ENCODE peak calls at places on chromosome 22, in seven cellular contexts. One of them, this sample, is unnamed.

GRCh38 chr22:36921309-36922096 is 8.1 kb downstream of the CSF2RB start:
- DNase-seq in NCI-H460: no peak
- DNase-seq in endothelial cell of umbilical vein: peak
- DNase-seq in SW 1271: no peak
- DNase-seq in T-helper 9 cell: no peak
- DNase-seq in NCI-H1092: no peak
- DNase-seq in activated CD4-positive, CD25-positive, alpha-beta regulatory T cell: no peak
- DNase-seq in this sample: no peak

GRCh38 chr22:34319346-34319745 is 399.1 kb upstream of the LARGE1 start:
- DNase-seq in NCI-H460: no peak
- DNase-seq in endothelial cell of umbilical vein: no peak
- DNase-seq in SW 1271: no peak
- DNase-seq in T-helper 9 cell: no peak
- DNase-seq in NCI-H1092: no peak
- DNase-seq in activated CD4-positive, CD25-positive, alpha-beta regulatory T cell: no peak
- DNase-seq in this sample: no peak

GRCh38 chr22:30574095-30574981 is at the start of gene GAL3ST1:
- DNase-seq in NCI-H460: no peak
- DNase-seq in endothelial cell of umbilical vein: no peak
- DNase-seq in SW 1271: no peak
- DNase-seq in T-helper 9 cell: no peak
- DNase-seq in NCI-H1092: no peak
- DNase-seq in activated CD4-positive, CD25-positive, alpha-beta regulatory T cell: no peak
- DNase-seq in this sample: no peak

GRCh38 chr22:23278883-23279675 is 98.8 kb downstream of the BCR start:
- DNase-seq in NCI-H460: peak
- DNase-seq in endothelial cell of umbilical vein: peak
- DNase-seq in SW 1271: no peak
- DNase-seq in T-helper 9 cell: no peak
- DNase-seq in NCI-H1092: peak
- DNase-seq in activated CD4-positive, CD25-positive, alpha-beta regulatory T cell: no peak
- DNase-seq in this sample: no peak

GRCh38 chr22:23220485-23221350 is 40.4 kb downstream of the BCR start:
- DNase-seq in NCI-H460: no peak
- DNase-seq in endothelial cell of umbilical vein: peak
- DNase-seq in SW 1271: no peak
- DNase-seq in T-helper 9 cell: no peak
- DNase-seq in NCI-H1092: no peak
- DNase-seq in activated CD4-positive, CD25-positive, alpha-beta regulatory T cell: no peak
- DNase-seq in this sample: peak

GRCh38 chr22:42500836-42501179 is 18.8 kb downstream of the RRP7A start:
- DNase-seq in NCI-H460: no peak
- DNase-seq in endothelial cell of umbilical vein: no peak
- DNase-seq in SW 1271: no peak
- DNase-seq in T-helper 9 cell: no peak
- DNase-seq in NCI-H1092: no peak
- DNase-seq in activated CD4-positive, CD25-positive, alpha-beta regulatory T cell: no peak
- DNase-seq in this sample: no peak

GRCh38 chr22:48627203-48627602 is 1200.5 kb downstream of the BRD1 start:
- DNase-seq in NCI-H460: no peak
- DNase-seq in endothelial cell of umbilical vein: no peak
- DNase-seq in SW 1271: no peak
- DNase-seq in T-helper 9 cell: no peak
- DNase-seq in NCI-H1092: no peak
- DNase-seq in activated CD4-positive, CD25-positive, alpha-beta regulatory T cell: no peak
- DNase-seq in this sample: no peak

GRCh38 chr22:32932176-32932575 is 126.0 kb downstream of the SYN3 start:
- DNase-seq in NCI-H460: no peak
- DNase-seq in endothelial cell of umbilical vein: no peak
- DNase-seq in SW 1271: no peak
- DNase-seq in T-helper 9 cell: no peak
- DNase-seq in NCI-H1092: no peak
- DNase-seq in activated CD4-positive, CD25-positive, alpha-beta regulatory T cell: no peak
- DNase-seq in this sample: no peak

GRCh38 chr22:23286296-23286695 is 106.0 kb downstream of the BCR start:
- DNase-seq in NCI-H460: no peak
- DNase-seq in endothelial cell of umbilical vein: no peak
- DNase-seq in SW 1271: no peak
- DNase-seq in T-helper 9 cell: no peak
- DNase-seq in NCI-H1092: no peak
- DNase-seq in activated CD4-positive, CD25-positive, alpha-beta regulatory T cell: no peak
- DNase-seq in this sample: no peak

GRCh38 chr22:43299736-43300135 is 43.4 kb downstream of the SCUBE1 start:
- DNase-seq in NCI-H460: no peak
- DNase-seq in endothelial cell of umbilical vein: no peak
- DNase-seq in SW 1271: no peak
- DNase-seq in T-helper 9 cell: no peak
- DNase-seq in NCI-H1092: no peak
- DNase-seq in activated CD4-positive, CD25-positive, alpha-beta regulatory T cell: no peak
- DNase-seq in this sample: no peak

GRCh38 chr22:50139843-50140415 is 30.6 kb upstream of the PANX2 start:
- DNase-seq in NCI-H460: no peak
- DNase-seq in endothelial cell of umbilical vein: no peak
- DNase-seq in SW 1271: no peak
- DNase-seq in T-helper 9 cell: no peak
- DNase-seq in NCI-H1092: no peak
- DNase-seq in activated CD4-positive, CD25-positive, alpha-beta regulatory T cell: no peak
- DNase-seq in this sample: no peak

GRCh38 chr22:45632791-45633515 is 38.7 kb upstream of the ATXN10 start:
- DNase-seq in NCI-H460: no peak
- DNase-seq in endothelial cell of umbilical vein: peak
- DNase-seq in SW 1271: no peak
- DNase-seq in T-helper 9 cell: no peak
- DNase-seq in NCI-H1092: no peak
- DNase-seq in activated CD4-positive, CD25-positive, alpha-beta regulatory T cell: no peak
- DNase-seq in this sample: no peak

GRCh38 chr22:38314992-38315800 is 2.0 kb downstream of the CSNK1E start:
- DNase-seq in NCI-H460: no peak
- DNase-seq in endothelial cell of umbilical vein: peak
- DNase-seq in SW 1271: no peak
- DNase-seq in T-helper 9 cell: no peak
- DNase-seq in NCI-H1092: peak
- DNase-seq in activated CD4-positive, CD25-positive, alpha-beta regulatory T cell: no peak
- DNase-seq in this sample: no peak

GRCh38 chr22:42357634-42358296 is 74.4 kb downstream of the NFAM1 start:
- DNase-seq in NCI-H460: no peak
- DNase-seq in endothelial cell of umbilical vein: no peak
- DNase-seq in SW 1271: no peak
- DNase-seq in T-helper 9 cell: no peak
- DNase-seq in NCI-H1092: no peak
- DNase-seq in activated CD4-positive, CD25-positive, alpha-beta regulatory T cell: no peak
- DNase-seq in this sample: no peak

GRCh38 chr22:47678667-47679287 is 916.3 kb downstream of the TBC1D22A start:
- DNase-seq in NCI-H460: no peak
- DNase-seq in endothelial cell of umbilical vein: no peak
- DNase-seq in SW 1271: no peak
- DNase-seq in T-helper 9 cell: no peak
- DNase-seq in NCI-H1092: no peak
- DNase-seq in activated CD4-positive, CD25-positive, alpha-beta regulatory T cell: no peak
- DNase-seq in this sample: no peak

GRCh38 chr22:48309115-48309705 is 1518.5 kb downstream of the BRD1 start:
- DNase-seq in NCI-H460: no peak
- DNase-seq in endothelial cell of umbilical vein: no peak
- DNase-seq in SW 1271: no peak
- DNase-seq in T-helper 9 cell: no peak
- DNase-seq in NCI-H1092: no peak
- DNase-seq in activated CD4-positive, CD25-positive, alpha-beta regulatory T cell: no peak
- DNase-seq in this sample: no peak